ENCODE peak calls at places on chromosome 1, in seven cellular contexts. One of them, this sample, is unnamed.

GRCh38 chr1:56033321-56034037 is 545.9 kb downstream of the PLPP3 start:
- DNase-seq in GDM1: no peak
- DNase-seq in Calu3: no peak
- DNase-seq in iris pigment epithelial cell: no peak
- DNase-seq in GM19239: no peak
- DNase-seq in RCC 7860: no peak
- DNase-seq in stimulated activated CD4-positive, alpha-beta T cell treated with anti-CD3 and anti-CD28 coated beads, Interleukin-15, amount 100 ng/mL, for 1 hour: no peak
- DNase-seq in this sample: no peak

GRCh38 chr1:234616644-234617043 is 6.7 kb upstream of the IRF2BP2 start:
- DNase-seq in GDM1: no peak
- DNase-seq in Calu3: no peak
- DNase-seq in iris pigment epithelial cell: peak; percentile 62
- DNase-seq in GM19239: no peak
- DNase-seq in RCC 7860: no peak
- DNase-seq in stimulated activated CD4-positive, alpha-beta T cell treated with anti-CD3 and anti-CD28 coated beads, Interleukin-15, amount 100 ng/mL, for 1 hour: no peak
- DNase-seq in this sample: no peak

GRCh38 chr1:145425436-145426029 is at the start of gene NBPF20:
- DNase-seq in GDM1: peak; percentile 57
- DNase-seq in Calu3: peak; percentile 90
- DNase-seq in iris pigment epithelial cell: peak; percentile 68
- DNase-seq in GM19239: peak; percentile 90
- DNase-seq in RCC 7860: peak; percentile 61
- DNase-seq in stimulated activated CD4-positive, alpha-beta T cell treated with anti-CD3 and anti-CD28 coated beads, Interleukin-15, amount 100 ng/mL, for 1 hour: peak; percentile 73
- DNase-seq in this sample: peak; percentile 79

GRCh38 chr1:166322470-166322869 is 155.7 kb upstream of the FAM78B start:
- DNase-seq in GDM1: no peak
- DNase-seq in Calu3: no peak
- DNase-seq in iris pigment epithelial cell: no peak
- DNase-seq in GM19239: no peak
- DNase-seq in RCC 7860: no peak
- DNase-seq in stimulated activated CD4-positive, alpha-beta T cell treated with anti-CD3 and anti-CD28 coated beads, Interleukin-15, amount 100 ng/mL, for 1 hour: no peak
- DNase-seq in this sample: no peak

GRCh38 chr1:23194119-23194984 is 22.9 kb downstream of the HTR1D start:
- DNase-seq in GDM1: no peak
- DNase-seq in Calu3: no peak
- DNase-seq in iris pigment epithelial cell: peak; percentile 97
- DNase-seq in GM19239: no peak
- DNase-seq in RCC 7860: peak; percentile 98
- DNase-seq in stimulated activated CD4-positive, alpha-beta T cell treated with anti-CD3 and anti-CD28 coated beads, Interleukin-15, amount 100 ng/mL, for 1 hour: no peak
- DNase-seq in this sample: no peak

GRCh38 chr1:52602328-52603300 is at the start of gene GPX7:
- DNase-seq in GDM1: peak; percentile 34
- DNase-seq in Calu3: peak; percentile 14
- DNase-seq in iris pigment epithelial cell: peak; percentile 47
- DNase-seq in GM19239: peak; percentile 69
- DNase-seq in RCC 7860: no peak
- DNase-seq in stimulated activated CD4-positive, alpha-beta T cell treated with anti-CD3 and anti-CD28 coated beads, Interleukin-15, amount 100 ng/mL, for 1 hour: peak; percentile 45
- DNase-seq in this sample: peak; percentile 74

GRCh38 chr1:32339363-32339978 is 3.4 kb upstream of the MARCKSL1 start:
- DNase-seq in GDM1: peak; percentile 50
- DNase-seq in Calu3: no peak
- DNase-seq in iris pigment epithelial cell: peak; percentile 79
- DNase-seq in GM19239: no peak
- DNase-seq in RCC 7860: peak; percentile 59
- DNase-seq in stimulated activated CD4-positive, alpha-beta T cell treated with anti-CD3 and anti-CD28 coated beads, Interleukin-15, amount 100 ng/mL, for 1 hour: no peak
- DNase-seq in this sample: no peak

GRCh38 chr1:3714284-3714741 is 37.9 kb upstream of the CCDC27 start:
- DNase-seq in GDM1: no peak
- DNase-seq in Calu3: no peak
- DNase-seq in iris pigment epithelial cell: no peak
- DNase-seq in GM19239: no peak
- DNase-seq in RCC 7860: no peak
- DNase-seq in stimulated activated CD4-positive, alpha-beta T cell treated with anti-CD3 and anti-CD28 coated beads, Interleukin-15, amount 100 ng/mL, for 1 hour: no peak
- DNase-seq in this sample: no peak

GRCh38 chr1:170017478-170017877 is 57.0 kb downstream of the KIFAP3 start:
- DNase-seq in GDM1: no peak
- DNase-seq in Calu3: no peak
- DNase-seq in iris pigment epithelial cell: no peak
- DNase-seq in GM19239: no peak
- DNase-seq in RCC 7860: no peak
- DNase-seq in stimulated activated CD4-positive, alpha-beta T cell treated with anti-CD3 and anti-CD28 coated beads, Interleukin-15, amount 100 ng/mL, for 1 hour: no peak
- DNase-seq in this sample: no peak

GRCh38 chr1:60255565-60255964 is 182.0 kb upstream of the C1orf87 start:
- DNase-seq in GDM1: no peak
- DNase-seq in Calu3: no peak
- DNase-seq in iris pigment epithelial cell: peak; percentile 24
- DNase-seq in GM19239: no peak
- DNase-seq in RCC 7860: peak; percentile 6
- DNase-seq in stimulated activated CD4-positive, alpha-beta T cell treated with anti-CD3 and anti-CD28 coated beads, Interleukin-15, amount 100 ng/mL, for 1 hour: no peak
- DNase-seq in this sample: no peak

GRCh38 chr1:224644553-224645154 is 28.5 kb downstream of the CNIH3 start:
- DNase-seq in GDM1: peak; percentile 22
- DNase-seq in Calu3: peak; percentile 66
- DNase-seq in iris pigment epithelial cell: peak; percentile 53
- DNase-seq in GM19239: peak; percentile 67
- DNase-seq in RCC 7860: peak; percentile 42
- DNase-seq in stimulated activated CD4-positive, alpha-beta T cell treated with anti-CD3 and anti-CD28 coated beads, Interleukin-15, amount 100 ng/mL, for 1 hour: peak; percentile 8
- DNase-seq in this sample: peak; percentile 33

GRCh38 chr1:51897699-51898031 is 19.1 kb upstream of the NRDC start:
- DNase-seq in GDM1: no peak
- DNase-seq in Calu3: no peak
- DNase-seq in iris pigment epithelial cell: peak; percentile 90
- DNase-seq in GM19239: no peak
- DNase-seq in RCC 7860: peak; percentile 86
- DNase-seq in stimulated activated CD4-positive, alpha-beta T cell treated with anti-CD3 and anti-CD28 coated beads, Interleukin-15, amount 100 ng/mL, for 1 hour: no peak
- DNase-seq in this sample: no peak

GRCh38 chr1:205321959-205322283 is 376 bp upstream of the NUAK2 start:
- DNase-seq in GDM1: no peak
- DNase-seq in Calu3: no peak
- DNase-seq in iris pigment epithelial cell: no peak
- DNase-seq in GM19239: no peak
- DNase-seq in RCC 7860: no peak
- DNase-seq in stimulated activated CD4-positive, alpha-beta T cell treated with anti-CD3 and anti-CD28 coated beads, Interleukin-15, amount 100 ng/mL, for 1 hour: no peak
- DNase-seq in this sample: no peak

GRCh38 chr1:169051171-169051570 is 55.3 kb upstream of the ATP1B1 start:
- DNase-seq in GDM1: no peak
- DNase-seq in Calu3: no peak
- DNase-seq in iris pigment epithelial cell: no peak
- DNase-seq in GM19239: no peak
- DNase-seq in RCC 7860: no peak
- DNase-seq in stimulated activated CD4-positive, alpha-beta T cell treated with anti-CD3 and anti-CD28 coated beads, Interleukin-15, amount 100 ng/mL, for 1 hour: no peak
- DNase-seq in this sample: no peak

GRCh38 chr1:212290608-212291007 is 5.4 kb downstream of the PPP2R5A start:
- DNase-seq in GDM1: no peak
- DNase-seq in Calu3: no peak
- DNase-seq in iris pigment epithelial cell: peak; percentile 49
- DNase-seq in GM19239: no peak
- DNase-seq in RCC 7860: no peak
- DNase-seq in stimulated activated CD4-positive, alpha-beta T cell treated with anti-CD3 and anti-CD28 coated beads, Interleukin-15, amount 100 ng/mL, for 1 hour: no peak
- DNase-seq in this sample: no peak

GRCh38 chr1:25608488-25609178 is 8.0 kb upstream of the MAN1C1 start:
- DNase-seq in GDM1: peak; percentile 64
- DNase-seq in Calu3: peak; percentile 78
- DNase-seq in iris pigment epithelial cell: peak; percentile 53
- DNase-seq in GM19239: peak; percentile 77
- DNase-seq in RCC 7860: peak; percentile 47
- DNase-seq in stimulated activated CD4-positive, alpha-beta T cell treated with anti-CD3 and anti-CD28 coated beads, Interleukin-15, amount 100 ng/mL, for 1 hour: peak; percentile 74
- DNase-seq in this sample: peak; percentile 37

This sample was measured in NCI-H2227 treated with DMSO at 0.1 percent for 48 hours.